ENCODE peak calls at places on chromosomes 5 and 9, in ten cellular contexts. One of them, this sample, is unnamed.

GRCh38 chr9:7387844-7388243 is 411.7 kb downstream of the DMAC1 start:
- DNase-seq in A673: no peak
- DNase-seq in bronchial epithelial cell: no peak
- DNase-seq in astrocyte: no peak
- DNase-seq in type B pancreatic cell: no peak
- DNase-seq in Peyer's patch: no peak
- DNase-seq in choroid plexus epithelial cell: no peak
- DNase-seq in CD14-positive monocyte: no peak
- DNase-seq in upper lobe of right lung: no peak
- DNase-seq in transverse colon: no peak
- DNase-seq in this sample: no peak

GRCh38 chr9:126222835-126223431 is 103.7 kb upstream of the MVB12B start:
- DNase-seq in A673: no peak
- DNase-seq in bronchial epithelial cell: no peak
- DNase-seq in astrocyte: no peak
- DNase-seq in type B pancreatic cell: no peak
- DNase-seq in Peyer's patch: no peak
- DNase-seq in choroid plexus epithelial cell: no peak
- DNase-seq in CD14-positive monocyte: no peak
- DNase-seq in upper lobe of right lung: no peak
- DNase-seq in transverse colon: no peak
- DNase-seq in this sample: no peak

GRCh38 chr9:105046907-105047651 is 119.1 kb upstream of the ABCA1 start:
- DNase-seq in A673: peak
- DNase-seq in bronchial epithelial cell: no peak
- DNase-seq in astrocyte: peak
- DNase-seq in type B pancreatic cell: no peak
- DNase-seq in Peyer's patch: no peak
- DNase-seq in choroid plexus epithelial cell: no peak
- DNase-seq in CD14-positive monocyte: no peak
- DNase-seq in upper lobe of right lung: no peak
- DNase-seq in transverse colon: no peak
- DNase-seq in this sample: no peak

GRCh38 chr9:71806916-71807315 is 38.6 kb upstream of the CEMIP2 start:
- DNase-seq in A673: peak
- DNase-seq in bronchial epithelial cell: peak
- DNase-seq in astrocyte: peak
- DNase-seq in type B pancreatic cell: no peak
- DNase-seq in Peyer's patch: peak
- DNase-seq in choroid plexus epithelial cell: peak
- DNase-seq in CD14-positive monocyte: peak
- DNase-seq in upper lobe of right lung: peak
- DNase-seq in transverse colon: peak
- DNase-seq in this sample: peak

GRCh38 chr9:91963711-91964240 is 13.7 kb upstream of the ROR2 start:
- DNase-seq in A673: no peak
- DNase-seq in bronchial epithelial cell: peak
- DNase-seq in astrocyte: no peak
- DNase-seq in type B pancreatic cell: no peak
- DNase-seq in Peyer's patch: no peak
- DNase-seq in choroid plexus epithelial cell: no peak
- DNase-seq in CD14-positive monocyte: no peak
- DNase-seq in upper lobe of right lung: no peak
- DNase-seq in transverse colon: no peak
- DNase-seq in this sample: no peak

GRCh38 chr5:72848474-72849428 is 32.3 kb downstream of the TNPO1 start:
- DNase-seq in A673: peak
- DNase-seq in bronchial epithelial cell: peak
- DNase-seq in astrocyte: no peak
- DNase-seq in type B pancreatic cell: peak
- DNase-seq in Peyer's patch: peak
- DNase-seq in choroid plexus epithelial cell: peak
- DNase-seq in CD14-positive monocyte: no peak
- DNase-seq in upper lobe of right lung: peak
- DNase-seq in transverse colon: peak
- DNase-seq in this sample: peak

GRCh38 chr5:69449511-69449910 is 34.6 kb downstream of the MARVELD2 start:
- DNase-seq in A673: no peak
- DNase-seq in bronchial epithelial cell: no peak
- DNase-seq in astrocyte: no peak
- DNase-seq in type B pancreatic cell: no peak
- DNase-seq in Peyer's patch: no peak
- DNase-seq in choroid plexus epithelial cell: no peak
- DNase-seq in CD14-positive monocyte: no peak
- DNase-seq in upper lobe of right lung: no peak
- DNase-seq in transverse colon: no peak
- DNase-seq in this sample: no peak

GRCh38 chr9:106622148-106622547 is 240.8 kb upstream of the ZNF462 start:
- DNase-seq in A673: peak
- DNase-seq in bronchial epithelial cell: no peak
- DNase-seq in astrocyte: no peak
- DNase-seq in type B pancreatic cell: no peak
- DNase-seq in Peyer's patch: no peak
- DNase-seq in choroid plexus epithelial cell: no peak
- DNase-seq in CD14-positive monocyte: no peak
- DNase-seq in upper lobe of right lung: no peak
- DNase-seq in transverse colon: no peak
- DNase-seq in this sample: no peak

GRCh38 chr9:1709347-1709746 is 305.8 kb upstream of the SMARCA2 start:
- DNase-seq in A673: peak
- DNase-seq in bronchial epithelial cell: peak
- DNase-seq in astrocyte: no peak
- DNase-seq in type B pancreatic cell: no peak
- DNase-seq in Peyer's patch: no peak
- DNase-seq in choroid plexus epithelial cell: no peak
- DNase-seq in CD14-positive monocyte: no peak
- DNase-seq in upper lobe of right lung: no peak
- DNase-seq in transverse colon: no peak
- DNase-seq in this sample: no peak

GRCh38 chr5:121138952-121139351 is 674.9 kb downstream of the PRR16 start:
- DNase-seq in A673: no peak
- DNase-seq in bronchial epithelial cell: no peak
- DNase-seq in astrocyte: no peak
- DNase-seq in type B pancreatic cell: no peak
- DNase-seq in Peyer's patch: no peak
- DNase-seq in choroid plexus epithelial cell: no peak
- DNase-seq in CD14-positive monocyte: no peak
- DNase-seq in upper lobe of right lung: no peak
- DNase-seq in transverse colon: no peak
- DNase-seq in this sample: no peak

GRCh38 chr5:68502531-68502930 is 287.0 kb downstream of the PIK3R1 start:
- DNase-seq in A673: no peak
- DNase-seq in bronchial epithelial cell: peak
- DNase-seq in astrocyte: no peak
- DNase-seq in type B pancreatic cell: no peak
- DNase-seq in Peyer's patch: no peak
- DNase-seq in choroid plexus epithelial cell: no peak
- DNase-seq in CD14-positive monocyte: no peak
- DNase-seq in upper lobe of right lung: no peak
- DNase-seq in transverse colon: no peak
- DNase-seq in this sample: no peak

DNA sequence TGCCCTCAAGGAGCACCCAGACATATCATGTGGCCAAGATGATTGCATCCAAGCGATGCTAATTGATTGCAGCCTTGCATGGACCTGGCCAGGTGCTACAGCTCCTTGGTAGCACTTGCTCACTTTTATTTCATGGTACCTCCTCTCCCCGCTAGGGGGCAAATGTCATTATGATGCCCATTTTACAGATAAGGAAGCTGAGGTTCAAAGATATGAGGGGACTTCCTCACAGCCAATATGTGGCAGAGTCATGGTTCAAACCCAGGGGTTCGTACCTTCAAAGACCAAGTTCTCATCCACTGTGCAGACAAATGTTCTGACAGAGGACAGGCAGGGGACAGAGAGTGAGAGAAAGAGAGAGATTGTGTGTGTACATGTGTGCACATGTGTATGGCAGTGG is 21.9 kb upstream of the KCNMB1 start:
- DNase-seq in A673: no peak
- DNase-seq in bronchial epithelial cell: no peak
- DNase-seq in astrocyte: no peak
- DNase-seq in type B pancreatic cell: no peak
- DNase-seq in Peyer's patch: no peak
- DNase-seq in choroid plexus epithelial cell: no peak
- DNase-seq in CD14-positive monocyte: no peak
- DNase-seq in upper lobe of right lung: no peak
- DNase-seq in transverse colon: no peak
- DNase-seq in this sample: no peak
- TF ChIP-seq CTCF in A673: no peak
- TF ChIP-seq CTCF in bronchial epithelial cell: no peak
- TF ChIP-seq CTCF in astrocyte: no peak
- TF ChIP-seq CTCF in type B pancreatic cell: peak
- TF ChIP-seq CTCF in Peyer's patch: peak
- TF ChIP-seq CTCF in choroid plexus epithelial cell: no peak
- TF ChIP-seq CTCF in CD14-positive monocyte: no peak
- TF ChIP-seq CTCF in upper lobe of right lung: peak
- TF ChIP-seq CTCF in transverse colon: no peak
- TF ChIP-seq CTCF in this sample: no peak

GRCh38 chr9:123825337-123825736 is 104.6 kb downstream of the DENND1A start:
- DNase-seq in A673: peak
- DNase-seq in bronchial epithelial cell: peak
- DNase-seq in astrocyte: peak
- DNase-seq in type B pancreatic cell: no peak
- DNase-seq in Peyer's patch: no peak
- DNase-seq in choroid plexus epithelial cell: peak
- DNase-seq in CD14-positive monocyte: no peak
- DNase-seq in upper lobe of right lung: no peak
- DNase-seq in transverse colon: no peak
- DNase-seq in this sample: no peak
- TF ChIP-seq CTCF in A673: no peak
- TF ChIP-seq CTCF in bronchial epithelial cell: no peak
- TF ChIP-seq CTCF in astrocyte: peak
- TF ChIP-seq CTCF in type B pancreatic cell: peak
- TF ChIP-seq CTCF in Peyer's patch: no peak
- TF ChIP-seq CTCF in choroid plexus epithelial cell: peak
- TF ChIP-seq CTCF in CD14-positive monocyte: no peak
- TF ChIP-seq CTCF in upper lobe of right lung: no peak
- TF ChIP-seq CTCF in transverse colon: no peak
- TF ChIP-seq CTCF in this sample: peak

DNA sequence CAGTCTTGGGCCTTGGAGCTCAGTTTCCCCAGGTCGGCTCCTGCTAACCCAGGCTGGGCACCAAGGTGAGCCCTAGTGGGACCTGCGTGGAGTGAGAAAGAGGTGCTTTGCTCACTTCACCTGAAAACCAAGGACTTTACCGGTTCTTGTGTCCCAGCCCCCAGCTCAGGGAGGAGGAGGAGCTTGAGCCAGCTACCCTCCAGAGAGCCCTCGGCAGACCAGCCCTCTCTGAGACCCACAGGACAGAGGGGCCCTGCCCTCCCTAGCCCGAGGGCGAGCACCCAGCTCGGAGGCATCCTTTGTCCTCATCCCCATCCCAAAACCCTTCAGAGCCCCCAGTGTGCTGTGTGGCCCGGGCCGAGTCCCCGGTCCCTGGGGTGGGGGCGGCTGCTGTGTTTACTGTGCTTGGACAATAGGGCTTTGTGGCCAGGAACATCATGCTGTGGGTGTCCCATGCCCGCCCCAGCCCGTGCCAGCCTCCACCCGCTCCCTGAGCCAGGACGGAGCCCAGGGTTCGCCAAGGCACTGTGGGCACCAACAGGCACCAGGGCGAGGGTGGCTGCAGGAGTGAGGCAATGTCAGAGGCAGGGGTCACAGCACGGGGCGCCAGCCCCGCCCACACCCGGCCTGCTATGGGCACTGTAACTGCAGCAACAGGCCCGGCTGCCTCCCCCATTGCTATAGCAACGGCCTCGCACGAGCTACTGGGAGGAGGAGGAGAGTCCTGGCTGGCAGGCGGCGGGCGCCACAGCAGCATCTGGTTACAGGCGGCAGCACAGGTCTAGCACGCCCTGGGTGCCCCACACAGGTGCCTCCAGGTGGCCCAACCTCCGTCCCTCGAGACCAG is 2.7 kb downstream of the ABCA2 start:
- DNase-seq in A673: no peak
- DNase-seq in bronchial epithelial cell: peak
- DNase-seq in astrocyte: no peak
- DNase-seq in type B pancreatic cell: no peak
- DNase-seq in Peyer's patch: peak
- DNase-seq in choroid plexus epithelial cell: no peak
- DNase-seq in CD14-positive monocyte: no peak
- DNase-seq in upper lobe of right lung: no peak
- DNase-seq in transverse colon: no peak
- DNase-seq in this sample: no peak
- TF ChIP-seq CTCF in A673: no peak
- TF ChIP-seq CTCF in bronchial epithelial cell: peak
- TF ChIP-seq CTCF in astrocyte: no peak
- TF ChIP-seq CTCF in type B pancreatic cell: peak
- TF ChIP-seq CTCF in Peyer's patch: no peak
- TF ChIP-seq CTCF in choroid plexus epithelial cell: no peak
- TF ChIP-seq CTCF in CD14-positive monocyte: no peak
- TF ChIP-seq CTCF in upper lobe of right lung: no peak
- TF ChIP-seq CTCF in transverse colon: no peak
- TF ChIP-seq CTCF in this sample: no peak

GRCh38 chr5:113047234-113047633 is 70.6 kb downstream of the DCP2 start:
- DNase-seq in A673: peak
- DNase-seq in bronchial epithelial cell: peak
- DNase-seq in astrocyte: peak
- DNase-seq in type B pancreatic cell: no peak
- DNase-seq in Peyer's patch: no peak
- DNase-seq in choroid plexus epithelial cell: peak
- DNase-seq in CD14-positive monocyte: no peak
- DNase-seq in upper lobe of right lung: no peak
- DNase-seq in transverse colon: no peak
- DNase-seq in this sample: no peak

GRCh38 chr5:113042491-113043243 is 66.1 kb downstream of the DCP2 start:
- DNase-seq in A673: no peak
- DNase-seq in bronchial epithelial cell: no peak
- DNase-seq in astrocyte: no peak
- DNase-seq in type B pancreatic cell: no peak
- DNase-seq in Peyer's patch: no peak
- DNase-seq in choroid plexus epithelial cell: no peak
- DNase-seq in CD14-positive monocyte: no peak
- DNase-seq in upper lobe of right lung: no peak
- DNase-seq in transverse colon: no peak
- DNase-seq in this sample: no peak

GRCh38 chr5:113044776-113045175 is 68.2 kb downstream of the DCP2 start:
- DNase-seq in A673: no peak
- DNase-seq in bronchial epithelial cell: no peak
- DNase-seq in astrocyte: no peak
- DNase-seq in type B pancreatic cell: no peak
- DNase-seq in Peyer's patch: no peak
- DNase-seq in choroid plexus epithelial cell: no peak
- DNase-seq in CD14-positive monocyte: no peak
- DNase-seq in upper lobe of right lung: no peak
- DNase-seq in transverse colon: no peak
- DNase-seq in this sample: no peak

GRCh38 chr5:113040672-113041071 is 64.1 kb downstream of the DCP2 start:
- DNase-seq in A673: no peak
- DNase-seq in bronchial epithelial cell: no peak
- DNase-seq in astrocyte: no peak
- DNase-seq in type B pancreatic cell: no peak
- DNase-seq in Peyer's patch: no peak
- DNase-seq in choroid plexus epithelial cell: no peak
- DNase-seq in CD14-positive monocyte: no peak
- DNase-seq in upper lobe of right lung: no peak
- DNase-seq in transverse colon: no peak
- DNase-seq in this sample: no peak

DNA sequence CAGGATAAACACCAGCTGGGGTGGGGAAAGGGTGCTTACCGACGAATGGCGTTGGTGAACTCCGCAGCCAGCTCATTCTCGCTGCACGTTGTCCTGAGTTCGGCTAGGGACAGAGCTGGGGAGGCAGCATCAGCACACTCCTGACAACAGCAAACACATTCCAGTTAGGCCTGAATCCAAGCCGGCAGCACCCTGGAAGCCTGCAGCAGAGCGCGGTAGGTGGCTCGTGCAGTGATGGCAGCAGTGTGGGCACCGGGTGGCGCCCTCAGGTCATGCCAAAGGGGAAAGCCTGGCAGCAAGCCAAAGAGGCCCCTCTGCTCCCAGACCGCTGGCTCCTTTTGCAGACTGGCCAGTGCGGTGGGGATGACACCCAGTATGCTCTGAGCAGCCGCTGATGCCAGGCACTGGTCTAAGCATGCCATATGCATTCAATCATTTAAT is 66.9 kb downstream of the DCP2 start:
- DNase-seq in A673: no peak
- DNase-seq in bronchial epithelial cell: no peak
- DNase-seq in astrocyte: no peak
- DNase-seq in type B pancreatic cell: peak
- DNase-seq in Peyer's patch: no peak
- DNase-seq in choroid plexus epithelial cell: no peak
- DNase-seq in CD14-positive monocyte: no peak
- DNase-seq in upper lobe of right lung: no peak
- DNase-seq in transverse colon: no peak
- DNase-seq in this sample: peak
- TF ChIP-seq CTCF in A673: peak
- TF ChIP-seq CTCF in bronchial epithelial cell: peak
- TF ChIP-seq CTCF in astrocyte: no peak
- TF ChIP-seq CTCF in type B pancreatic cell: peak
- TF ChIP-seq CTCF in Peyer's patch: no peak
- TF ChIP-seq CTCF in choroid plexus epithelial cell: no peak
- TF ChIP-seq CTCF in CD14-positive monocyte: no peak
- TF ChIP-seq CTCF in upper lobe of right lung: no peak
- TF ChIP-seq CTCF in transverse colon: peak
- TF ChIP-seq CTCF in this sample: peak